ENCODE peak calls at places on chromosomes 16 and 17, in six cellular contexts. H is A549, E is endothelial cell of umbilical vein, B is K562, Z is HepG2, K is GM12878. T is an unnamed sample.

GRCh38 chr16:46974352-46974751 is 878 bp upstream of the DNAJA2 start:
- DNase-seq in Z (peak), H (peak), E (no peak), B (peak), K (peak), T (peak)

GRCh38 chr16:72957303-72958277 is 90.3 kb downstream of the ZFHX3 start:
- DNase-seq in B (no peak), Z (no peak), E (no peak), K (no peak), H (no peak), T (no peak)

GRCh38 chr16:89335803-89336485 is 118.4 kb downstream of the ZNF778 start:
- DNase-seq in H (no peak), Z (no peak), E (no peak), B (no peak), K (no peak), T (no peak)

GRCh38 chr17:67107811-67108210 is 63.5 kb downstream of the CACNG1 start:
- DNase-seq in E (no peak), Z (no peak), B (no peak), K (no peak), H (no peak), T (no peak)

GRCh38 chr16:47577029-47577428 is 115.9 kb downstream of the PHKB start:
- DNase-seq in B (no peak), Z (no peak), K (no peak), H (no peak), E (no peak), T (no peak)

GRCh38 chr17:8332688-8333087 is 7.0 kb upstream of the ODF4 start:
- DNase-seq in E (no peak), Z (peak), B (no peak), H (no peak), K (no peak), T (no peak)

GRCh38 chr16:67226804-67227566 is at the start of gene TMEM208:
- DNase-seq in K (peak), H (peak), E (peak), Z (peak), B (peak), T (peak)

GRCh38 chr17:50165466-50165865 is 339 bp upstream of the SGCA start:
- DNase-seq in K (no peak), E (no peak), B (no peak), H (no peak), Z (no peak), T (no peak)

GRCh38 chr17:18226284-18226945 is 980 bp downstream of the LLGL1 start:
- DNase-seq in K (no peak), H (no peak), E (no peak), Z (no peak), B (no peak), T (peak)

GRCh38 chr17:49925916-49926315 is 43.1 kb upstream of the DLX4 start:
- DNase-seq in Z (no peak), K (no peak), H (no peak), B (peak), E (no peak), T (no peak)

GRCh38 chr17:68036304-68037147 is 991 bp downstream of the KPNA2 start:
- DNase-seq in B (no peak), Z (no peak), E (no peak), H (no peak), K (no peak), T (peak)

GRCh38 chr17:80365983-80366382 is 49.0 kb upstream of the ENDOV start:
- DNase-seq in K (no peak), E (no peak), Z (no peak), B (no peak), H (no peak), T (no peak)

GRCh38 chr17:80365001-80365965 is 49.7 kb upstream of the ENDOV start:
- DNase-seq in B (no peak), K (no peak), H (no peak), E (no peak), Z (no peak), T (no peak)

GRCh38 chr17:80371196-80371595 is 43.8 kb upstream of the ENDOV start:
- DNase-seq in E (no peak), H (no peak), Z (no peak), K (no peak), B (no peak), T (no peak)

GRCh38 chr17:80364091-80364691 is 50.8 kb upstream of the ENDOV start:
- DNase-seq in K (no peak), H (peak), Z (peak), E (no peak), B (no peak), T (peak)

GRCh38 chr17:80367510-80367909 is 47.5 kb upstream of the ENDOV start:
- DNase-seq in Z (no peak), K (no peak), B (no peak), E (no peak), H (no peak), T (no peak)
- TF ChIP-seq MYC in Z (no peak), K (no peak), B (no peak), E (no peak), H (no peak), T (no peak)

DNA sequence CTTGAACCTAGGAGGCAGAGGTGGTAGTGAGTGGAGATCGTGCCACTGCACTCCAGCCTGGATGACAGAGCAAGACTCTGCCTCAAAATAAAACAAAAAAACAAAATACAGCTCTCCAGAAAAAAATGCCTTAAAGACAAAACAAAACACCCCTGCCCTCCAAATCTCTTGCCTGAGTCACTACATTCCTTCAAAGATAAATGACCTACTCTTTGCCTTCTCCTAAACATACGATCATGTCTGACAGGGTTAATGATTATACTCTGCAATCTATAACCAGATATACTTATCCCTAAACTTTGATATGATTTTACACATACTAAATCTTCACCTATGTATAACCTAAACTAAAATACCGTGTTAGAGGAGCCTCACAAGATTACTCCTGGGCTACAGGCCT is 1.4 kb upstream of the SETD6 start:
- DNase-seq in K (no peak), Z (peak), B (no peak), H (no peak), E (no peak), T (no peak)
- H3K4me3 ChIP-seq in K (no peak), Z (no peak), B (peak), H (no peak), E (no peak), T (peak)

DNA sequence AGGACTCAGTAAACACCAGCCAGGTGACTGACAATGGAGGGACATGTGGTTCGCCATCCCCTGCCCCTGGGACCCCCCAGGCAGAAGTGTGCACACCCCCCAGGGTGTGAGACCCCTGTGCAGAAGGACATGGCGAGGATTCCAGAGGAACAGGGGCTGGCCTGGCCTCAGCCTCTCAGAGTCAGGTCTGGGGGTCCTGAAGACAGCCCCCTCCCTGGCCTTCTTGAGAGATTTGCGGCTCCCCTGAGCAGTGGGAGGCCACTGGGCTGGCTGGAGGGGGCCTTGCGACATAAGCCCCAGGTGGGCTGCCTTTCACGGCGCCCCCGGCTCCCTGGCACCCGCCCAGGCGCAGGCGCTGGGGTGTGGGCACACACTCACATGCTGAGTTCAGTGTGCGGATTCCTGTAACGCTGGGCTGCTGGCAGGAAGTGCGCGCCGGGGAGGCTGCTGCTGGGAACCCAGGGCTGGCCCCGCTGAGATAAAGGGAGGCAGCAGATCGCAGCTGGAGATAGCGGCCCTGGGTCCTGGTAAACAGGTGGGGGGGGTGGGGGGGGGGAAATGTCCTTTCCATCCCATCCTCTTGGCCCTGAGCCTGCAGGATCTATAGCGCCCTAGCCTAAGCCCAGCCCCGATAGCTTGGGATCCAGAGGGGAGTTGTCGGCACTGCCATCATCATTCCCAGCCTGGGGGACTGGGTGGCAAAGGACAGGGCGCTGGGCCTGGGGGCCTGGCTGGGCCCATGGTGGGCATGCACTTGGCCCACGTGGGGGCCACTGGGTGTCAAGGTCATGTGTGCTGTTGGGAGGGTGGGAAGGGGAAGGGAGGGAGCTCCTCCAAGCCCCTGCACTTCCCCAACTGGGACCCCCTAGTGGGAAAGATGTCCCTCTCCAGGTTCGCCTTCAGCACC is 27.1 kb downstream of the TMEM235 start:
- DNase-seq in B (peak), E (peak), H (no peak), Z (peak), K (no peak), T (peak)
- TF ChIP-seq CTCF in B (no peak), E (no peak), H (no peak), Z (no peak), K (no peak), T (no peak)

GRCh38 chr16:82433042-82433441 is 193.7 kb upstream of the CDH13 start:
- DNase-seq in E (no peak), B (no peak), H (no peak), K (no peak), Z (no peak), T (no peak)
- TF ChIP-seq MYC in E (no peak), B (no peak), H (no peak), K (no peak), Z (no peak), T (no peak)

GRCh38 chr17:17051380-17051779 is 9.1 kb downstream of the MPRIP start:
- DNase-seq in B (no peak), H (no peak), K (no peak), E (no peak), Z (no peak), T (no peak)

GRCh38 chr17:17054636-17055035 is 12.4 kb downstream of the MPRIP start:
- DNase-seq in H (no peak), B (no peak), E (no peak), K (no peak), Z (no peak), T (no peak)

GRCh38 chr17:17051791-17052461 is 9.7 kb downstream of the MPRIP start:
- DNase-seq in Z (peak), B (no peak), E (no peak), H (no peak), K (no peak), T (peak)

GRCh38 chr17:17053446-17054379 is 11.5 kb downstream of the MPRIP start:
- DNase-seq in B (no peak), H (no peak), Z (no peak), K (no peak), E (no peak), T (no peak)

GRCh38 chr17:17052462-17053221 is 10.4 kb downstream of the MPRIP start:
- DNase-seq in K (no peak), Z (no peak), H (no peak), B (no peak), E (no peak), T (no peak)
- H3K4me3 ChIP-seq in K (no peak), Z (no peak), H (no peak), B (no peak), E (no peak), T (no peak)

GRCh38 chr16:58462997-58463891 is 36.7 kb upstream of the NDRG4 start:
- DNase-seq in K (no peak), H (no peak), Z (no peak), E (no peak), B (peak), T (peak)

GRCh38 chr16:58466396-58466795 is 33.5 kb upstream of the NDRG4 start:
- DNase-seq in B (no peak), Z (no peak), K (no peak), H (no peak), E (no peak), T (no peak)

GRCh38 chr16:58465817-58466216 is 34.1 kb upstream of the NDRG4 start:
- DNase-seq in B (no peak), Z (no peak), H (no peak), E (no peak), K (no peak), T (no peak)

GRCh38 chr16:58464047-58464915 is 35.7 kb upstream of the NDRG4 start:
- DNase-seq in H (no peak), E (no peak), K (no peak), Z (no peak), B (no peak), T (no peak)

DNA sequence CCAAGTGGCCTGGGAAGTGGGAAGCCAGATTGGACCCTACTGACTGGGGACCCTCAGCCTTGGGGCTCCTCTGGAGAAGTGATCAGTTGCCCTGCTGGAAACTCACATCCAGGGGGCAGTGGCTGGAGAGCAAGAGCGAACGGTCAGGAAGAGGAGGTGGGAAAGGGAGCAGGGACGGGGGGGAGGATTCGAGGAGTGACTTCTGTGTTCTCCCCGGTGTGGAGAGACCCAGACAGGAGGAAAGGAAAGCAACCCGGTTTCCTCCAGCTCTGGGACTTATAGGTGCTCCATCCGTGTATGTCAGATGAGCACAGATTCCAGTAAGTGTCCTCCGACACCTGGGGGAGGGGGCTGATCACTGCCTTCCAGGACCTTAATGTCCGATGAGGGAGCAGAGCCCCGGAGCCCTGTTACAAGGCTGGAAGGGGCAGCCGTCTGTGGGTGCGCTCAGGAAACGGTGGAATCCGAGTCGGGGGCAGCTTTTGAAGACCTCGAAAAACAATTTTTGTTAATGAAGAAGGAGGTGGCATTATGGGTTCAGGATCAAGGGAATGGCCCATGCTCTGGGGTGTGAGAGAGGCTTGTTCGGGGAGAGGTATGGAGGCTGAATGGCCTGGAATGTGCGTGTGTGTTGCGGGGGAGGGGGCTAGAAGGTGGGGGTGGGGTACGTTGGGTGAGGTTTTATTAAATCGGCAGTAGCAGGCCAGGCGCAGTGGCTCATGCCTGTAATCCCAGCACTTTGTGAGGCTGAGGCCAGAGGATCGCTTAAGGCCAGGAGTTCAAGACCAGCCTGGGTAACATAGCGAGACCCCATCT is 34.8 kb upstream of the NDRG4 start:
- DNase-seq in E (peak), H (peak), B (no peak), K (no peak), Z (no peak), T (no peak)
- TF ChIP-seq CTCF in E (peak), H (no peak), B (no peak), K (no peak), Z (peak), T (no peak)

DNA sequence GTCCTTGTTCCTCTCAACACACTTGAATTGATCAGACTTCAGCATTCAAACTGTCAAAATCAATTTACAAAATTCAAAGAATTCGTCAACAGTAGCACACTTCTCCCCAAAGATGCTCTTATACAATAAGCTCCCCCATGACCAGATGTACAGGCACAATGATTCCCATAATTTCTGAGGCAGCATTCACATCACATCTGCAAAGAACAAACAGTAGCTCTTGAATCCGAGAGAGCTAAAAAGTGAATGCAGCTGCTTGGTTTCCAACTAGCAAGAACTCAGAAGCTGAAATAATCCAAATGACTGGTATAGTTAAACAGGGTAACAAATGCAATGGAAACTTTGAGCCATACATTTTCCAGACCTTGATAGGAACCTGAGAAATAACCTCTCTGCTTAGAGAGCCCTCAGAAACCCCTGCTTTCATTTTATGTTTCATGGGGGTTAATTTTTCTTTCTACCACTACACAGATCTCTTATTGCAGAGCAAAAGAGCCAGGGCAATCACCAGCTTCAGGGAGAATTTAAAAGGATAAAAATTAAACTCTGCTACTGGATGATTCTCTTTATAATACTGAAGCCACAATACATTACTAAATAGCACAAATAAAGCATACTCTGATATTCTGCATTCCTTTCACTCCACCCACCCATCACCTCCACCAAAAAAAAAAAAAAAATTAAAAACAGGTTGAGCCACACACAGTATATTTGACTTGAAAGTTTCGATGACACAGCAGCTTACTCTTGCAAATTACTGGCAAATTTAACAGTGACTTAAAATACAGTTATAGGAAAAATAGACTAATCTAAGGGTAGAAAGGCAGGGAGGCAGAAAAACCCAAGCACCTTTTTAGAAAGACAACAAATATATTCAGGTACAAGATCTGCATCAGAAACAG is 23.1 kb upstream of the TMEM97 start:
- DNase-seq in Z (no peak), E (no peak), H (no peak), B (no peak), K (no peak), T (no peak)
- TF ChIP-seq MYC in Z (no peak), E (no peak), H (no peak), B (no peak), K (no peak), T (no peak)

GRCh38 chr16:28063611-28064061 is at the start of gene GSG1L:
- DNase-seq in E (no peak), B (no peak), K (no peak), Z (no peak), H (no peak), T (no peak)

GRCh38 chr16:28063047-28063521 is 430 bp downstream of the GSG1L start:
- DNase-seq in E (no peak), B (no peak), H (no peak), K (no peak), Z (no peak), T (peak)

GRCh38 chr16:28061702-28062101 is 1.8 kb downstream of the GSG1L start:
- DNase-seq in H (no peak), B (no peak), Z (no peak), E (no peak), K (no peak), T (no peak)

GRCh38 chr16:28064150-28064549 is 636 bp upstream of the GSG1L start:
- DNase-seq in H (no peak), K (no peak), E (no peak), Z (no peak), B (no peak), T (no peak)

GRCh38 chr16:28062261-28063046 is 1.1 kb downstream of the GSG1L start:
- DNase-seq in E (no peak), H (no peak), B (no peak), Z (no peak), K (no peak), T (no peak)
- H3K4me3 ChIP-seq in E (no peak), H (peak), B (no peak), Z (no peak), K (no peak), T (no peak)